ENCODE peak calls at places on chromosomes 6 and 20, in seven cellular contexts. Y is GM23338; U is fibroblast of pulmonary artery; Z is uterus; Q is activated T-helper 2 cell treated with anti-CD3 and anti-CD28 coated beads, Interferon-gamma antibody, Interleukin-2, Interleukin-4, amounts not matched to agents 10 μg/mL and 5 μg/mL and 100 μg/mL, durations not matched to agents 14 hours and 24 hours and 36 hours; V is CMK; B is amniotic epithelial cell. J is an unnamed sample.
A peak's percentile ranks its signal among the peaks of the same experiment; 100 is the strongest.

GRCh38 chr6:37239950-37240713 is 17.4 kb upstream of the TBC1D22B start:
- DNase-seq in Y (no peak), U (peak; percentile 100), Z (peak; percentile 97), Q (peak; percentile 27), V (peak; percentile 83), B (peak; percentile 99), J (peak; percentile 84)

GRCh38 chr20:32455171-32455900 is 97.2 kb downstream of the ASXL1 start:
- DNase-seq in Y (no peak), U (no peak), Z (no peak), Q (no peak), V (no peak), B (no peak), J (no peak)

GRCh38 chr6:10030942-10031537 is 383.8 kb downstream of the TFAP2A start:
- DNase-seq in Y (peak; percentile 79), U (no peak), Z (no peak), Q (no peak), V (no peak), B (no peak), J (no peak)

GRCh38 chr20:63707558-63708300 is at the start of the genes ARFRP1 and ZGPAT:
- DNase-seq in Y (peak; percentile 96), U (peak; percentile 79), Z (peak; percentile 90), Q (peak; percentile 87), V (peak; percentile 83), B (peak; percentile 80), J (peak; percentile 91)

GRCh38 chr6:2020909-2021308 is 224.5 kb downstream of the GMDS start:
- DNase-seq in Y (peak; percentile 51), U (peak; percentile 8), Z (no peak), Q (no peak), V (no peak), B (no peak), J (no peak)

GRCh38 chr20:40948352-40949267 is 80.0 kb upstream of the TOP1 start:
- DNase-seq in Y (no peak), U (peak; percentile 7), Z (no peak), Q (no peak), V (no peak), B (peak; percentile 70), J (no peak)

GRCh38 chr6:56764081-56764566 is 121.4 kb upstream of the DST start:
- DNase-seq in Y (peak; percentile 70), U (peak; percentile 64), Z (no peak), Q (no peak), V (no peak), B (peak; percentile 55), J (no peak)

GRCh38 chr20:50613438-50614169 is 77.7 kb downstream of the RIPOR3 start:
- DNase-seq in Y (no peak), U (no peak), Z (no peak), Q (no peak), V (no peak), B (no peak), J (no peak)

GRCh38 chr6:139231206-139231605 is 60.6 kb downstream of the TXLNB start:
- DNase-seq in Y (no peak), U (no peak), Z (no peak), Q (no peak), V (no peak), B (no peak), J (no peak)

GRCh38 chr6:168648730-168649129 is 207.7 kb downstream of the SMOC2 start:
- DNase-seq in Y (no peak), U (no peak), Z (no peak), Q (no peak), V (no peak), B (no peak), J (no peak)

GRCh38 chr6:117502580-117502979 is 20.1 kb downstream of the DCBLD1 start:
- DNase-seq in Y (no peak), U (peak; percentile 31), Z (no peak), Q (no peak), V (no peak), B (peak; percentile 82), J (no peak)

GRCh38 chr20:63330940-63331339 is 30.2 kb downstream of the CHRNA4 start:
- DNase-seq in Y (peak; percentile 71), U (no peak), Z (no peak), Q (no peak), V (no peak), B (no peak), J (no peak)

GRCh38 chr6:130050230-130050629 is 31.8 kb downstream of the L3MBTL3 start:
- DNase-seq in Y (no peak), U (peak; percentile 6), Z (no peak), Q (no peak), V (no peak), B (peak; percentile 78), J (no peak)

GRCh38 chr6:72626126-72626525 is 4.3 kb downstream of the KCNQ5 start:
- DNase-seq in Y (no peak), U (no peak), Z (no peak), Q (no peak), V (no peak), B (no peak), J (peak; percentile 6)

GRCh38 chr6:100257661-100258395 is 206.9 kb downstream of the SIM1 start:
- DNase-seq in Y (peak; percentile 66), U (peak; percentile 71), Z (no peak), Q (no peak), V (no peak), B (peak; percentile 81), J (no peak)

GRCh38 chr6:107418118-107418517 is 41.2 kb downstream of the PDSS2 start:
- DNase-seq in Y (peak; percentile 77), U (peak; percentile 33), Z (no peak), Q (no peak), V (no peak), B (peak; percentile 27), J (no peak)

GRCh38 chr6:21228411-21228810 is 365.1 kb upstream of the SOX4 start:
- DNase-seq in Y (no peak), U (no peak), Z (no peak), Q (no peak), V (no peak), B (no peak), J (no peak)

GRCh38 chr6:157763129-157763893 is 59.7 kb upstream of the SNX9 start:
- DNase-seq in Y (peak; percentile 82), U (peak; percentile 67), Z (peak; percentile 65), Q (no peak), V (no peak), B (peak; percentile 86), J (no peak)

GRCh38 chr6:84556541-84557335 is 207.7 kb downstream of the TBX18 start:
- DNase-seq in Y (no peak), U (peak; percentile 32), Z (no peak), Q (no peak), V (no peak), B (no peak), J (no peak)

GRCh38 chr6:131770776-131771175 is 37.0 kb upstream of the ENPP1 start:
- DNase-seq in Y (no peak), U (no peak), Z (no peak), Q (no peak), V (no peak), B (no peak), J (no peak)

J was measured in T-helper 2 cell treated with Interferon-gamma antibody and Interleukin-4, amounts not matched to agents 5 μg/mL and 100 μg/mL, for 36 hours.